ENCODE peak calls at places on chromosome 10, in nine cellular contexts. One of them, this sample, is unnamed. For H3K4me1, the result is how much of the 10 kb centered on the place peaks cover.

GRCh38 chr10:71632896-71633600 is 86.5 kb downstream of the C10orf105 start:
- DNase-seq in fibroblast of lung: no peak
- DNase-seq in colonic mucosa: no peak
- DNase-seq in suprapubic skin: no peak
- DNase-seq in right cardiac atrium: no peak
- DNase-seq in psoas muscle: no peak
- DNase-seq in tibial nerve: no peak
- DNase-seq in uterus: no peak
- DNase-seq in prostate gland: no peak
- DNase-seq in this sample: no peak

GRCh38 chr10:49550563-49550962 is 11.6 kb upstream of the ERCC6 start:
- DNase-seq in tibial nerve: no peak
- DNase-seq in prostate gland: no peak
- DNase-seq in fibroblast of lung: peak
- DNase-seq in right cardiac atrium: no peak
- DNase-seq in uterus: no peak
- DNase-seq in colonic mucosa: no peak
- DNase-seq in suprapubic skin: no peak
- DNase-seq in psoas muscle: no peak
- DNase-seq in this sample: no peak

GRCh38 chr10:130962240-130963051 is 349.1 kb downstream of the TCERG1L start:
- DNase-seq in fibroblast of lung: no peak
- DNase-seq in suprapubic skin: no peak
- DNase-seq in colonic mucosa: no peak
- DNase-seq in uterus: no peak
- DNase-seq in right cardiac atrium: no peak
- DNase-seq in prostate gland: no peak
- DNase-seq in tibial nerve: no peak
- DNase-seq in psoas muscle: no peak
- DNase-seq in this sample: no peak

GRCh38 chr10:71077143-71077581 is 135.2 kb upstream of the UNC5B start:
- DNase-seq in psoas muscle: no peak
- DNase-seq in right cardiac atrium: no peak
- DNase-seq in tibial nerve: no peak
- DNase-seq in colonic mucosa: no peak
- DNase-seq in suprapubic skin: peak
- DNase-seq in prostate gland: peak
- DNase-seq in uterus: no peak
- DNase-seq in fibroblast of lung: no peak
- DNase-seq in this sample: no peak

GRCh38 chr10:13853854-13854253 is 267.1 kb downstream of the PRPF18 start:
- DNase-seq in psoas muscle: no peak
- DNase-seq in uterus: peak
- DNase-seq in prostate gland: no peak
- DNase-seq in suprapubic skin: no peak
- DNase-seq in right cardiac atrium: peak
- DNase-seq in fibroblast of lung: peak
- DNase-seq in colonic mucosa: no peak
- DNase-seq in tibial nerve: peak
- DNase-seq in this sample: no peak

GRCh38 chr10:26879744-26880143 is 19.0 kb upstream of the ABI1 start:
- DNase-seq in uterus: no peak
- DNase-seq in right cardiac atrium: no peak
- DNase-seq in psoas muscle: no peak
- DNase-seq in prostate gland: no peak
- DNase-seq in fibroblast of lung: no peak
- DNase-seq in suprapubic skin: no peak
- DNase-seq in colonic mucosa: peak
- DNase-seq in tibial nerve: no peak
- DNase-seq in this sample: no peak

GRCh38 chr10:50304655-50305054 is 53.3 kb upstream of the ASAH2 start:
- DNase-seq in uterus: no peak
- DNase-seq in right cardiac atrium: no peak
- DNase-seq in colonic mucosa: no peak
- DNase-seq in tibial nerve: no peak
- DNase-seq in suprapubic skin: no peak
- DNase-seq in psoas muscle: no peak
- DNase-seq in prostate gland: no peak
- DNase-seq in fibroblast of lung: no peak
- DNase-seq in this sample: no peak

GRCh38 chr10:63491558-63492316 is 26.0 kb upstream of the JMJD1C start:
- DNase-seq in tibial nerve: peak
- DNase-seq in fibroblast of lung: peak
- DNase-seq in right cardiac atrium: peak
- DNase-seq in psoas muscle: no peak
- DNase-seq in colonic mucosa: no peak
- DNase-seq in suprapubic skin: no peak
- DNase-seq in uterus: peak
- DNase-seq in prostate gland: no peak
- DNase-seq in this sample: no peak

DNA sequence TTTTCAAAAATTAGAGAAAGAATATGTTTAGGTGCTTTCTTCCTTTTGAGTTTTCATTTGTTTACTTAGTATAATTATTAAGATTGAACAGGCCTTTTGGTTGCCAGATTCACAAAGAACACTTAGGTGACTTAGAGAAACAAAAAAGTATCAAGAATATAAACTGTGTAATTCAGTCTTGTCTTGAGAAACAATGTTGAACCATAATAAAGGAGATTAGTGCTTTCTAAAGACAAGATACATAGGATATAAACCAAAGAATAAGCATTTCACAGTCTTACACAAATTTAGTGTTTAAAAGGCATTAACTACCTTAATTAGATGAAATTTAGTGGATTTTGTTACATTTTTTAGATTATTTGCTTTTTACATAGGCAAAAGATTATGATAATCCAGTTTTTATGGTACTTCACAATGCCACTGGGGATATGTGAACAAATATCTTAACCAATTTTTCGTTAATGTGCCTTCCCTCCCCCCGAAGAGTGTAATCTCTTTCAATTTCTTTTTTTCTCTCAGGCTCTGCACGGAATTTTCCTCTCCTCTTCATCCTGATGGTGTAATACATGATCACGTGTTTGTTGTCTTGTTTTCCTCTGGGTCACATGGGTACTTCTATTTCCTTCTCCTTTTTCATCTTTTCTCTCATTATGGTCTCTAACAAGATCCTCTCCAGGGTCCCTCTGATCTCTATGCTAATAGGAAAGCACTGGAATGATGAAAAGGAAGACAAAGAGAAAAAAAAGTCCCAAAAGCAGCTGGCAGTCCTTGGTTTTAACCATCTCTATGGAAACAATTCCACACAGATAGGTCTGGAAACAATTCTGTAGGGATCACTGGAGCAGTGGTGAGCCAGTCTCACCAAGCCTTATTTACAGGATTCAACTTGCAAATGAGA is 3.7 kb upstream of the HNRNPH3 start:
- DNase-seq in tibial nerve: peak
- DNase-seq in fibroblast of lung: peak
- DNase-seq in suprapubic skin: no peak
- DNase-seq in uterus: peak
- DNase-seq in prostate gland: no peak
- DNase-seq in psoas muscle: no peak
- DNase-seq in colonic mucosa: no peak
- DNase-seq in right cardiac atrium: no peak
- DNase-seq in this sample: no peak
- H3K4me1 ChIP-seq in tibial nerve: under half
- H3K4me1 ChIP-seq in fibroblast of lung: under half
- H3K4me1 ChIP-seq in suprapubic skin: under half
- H3K4me1 ChIP-seq in uterus: under half
- H3K4me1 ChIP-seq in prostate gland: under half
- H3K4me1 ChIP-seq in psoas muscle: under half
- H3K4me1 ChIP-seq in colonic mucosa: under half
- H3K4me1 ChIP-seq in right cardiac atrium: under half
- H3K4me1 ChIP-seq in this sample: under half

DNA sequence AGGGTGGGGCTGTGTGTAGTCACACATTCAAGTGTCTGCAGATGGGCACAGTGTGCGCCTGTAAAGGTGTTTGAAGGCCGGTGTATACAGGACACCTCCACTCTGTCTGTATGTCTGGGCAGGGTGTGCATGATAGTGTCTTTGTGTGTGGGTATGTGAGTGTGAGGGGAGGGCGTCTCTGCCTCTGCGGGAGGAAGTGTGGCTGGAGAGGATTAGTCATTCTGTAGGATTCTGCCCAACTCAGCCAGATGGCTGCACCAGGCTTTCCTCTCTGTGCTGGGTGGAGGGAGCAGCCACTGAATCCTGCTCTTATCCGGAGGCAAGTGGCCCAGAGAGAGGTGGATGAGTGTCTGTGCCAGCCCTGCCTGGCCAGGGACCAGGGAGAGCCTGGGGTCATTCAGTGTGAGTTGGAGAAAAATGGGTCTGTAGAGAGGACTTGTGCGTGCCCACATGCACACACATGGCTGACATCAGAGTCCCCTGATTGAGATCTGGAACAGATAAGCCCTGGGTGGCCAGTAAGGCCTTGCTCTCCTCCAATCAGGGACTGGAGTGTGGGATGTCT is 1.7 kb downstream of the SFXN3 start:
- DNase-seq in tibial nerve: peak
- DNase-seq in colonic mucosa: peak
- DNase-seq in fibroblast of lung: peak
- DNase-seq in prostate gland: no peak
- DNase-seq in psoas muscle: peak
- DNase-seq in uterus: peak
- DNase-seq in suprapubic skin: peak
- DNase-seq in right cardiac atrium: peak
- DNase-seq in this sample: peak
- H3K4me3 ChIP-seq in tibial nerve: peak
- H3K4me3 ChIP-seq in colonic mucosa: peak
- H3K4me3 ChIP-seq in fibroblast of lung: peak
- H3K4me3 ChIP-seq in prostate gland: peak
- H3K4me3 ChIP-seq in psoas muscle: peak
- H3K4me3 ChIP-seq in uterus: peak
- H3K4me3 ChIP-seq in suprapubic skin: peak
- H3K4me3 ChIP-seq in right cardiac atrium: peak
- H3K4me3 ChIP-seq in this sample: peak

GRCh38 chr10:5800782-5801181 is 12.5 kb downstream of the GDI2 start:
- DNase-seq in colonic mucosa: no peak
- DNase-seq in suprapubic skin: no peak
- DNase-seq in uterus: no peak
- DNase-seq in fibroblast of lung: no peak
- DNase-seq in tibial nerve: no peak
- DNase-seq in psoas muscle: no peak
- DNase-seq in right cardiac atrium: no peak
- DNase-seq in prostate gland: no peak
- DNase-seq in this sample: no peak
- H3K27ac ChIP-seq in colonic mucosa: no peak
- H3K27ac ChIP-seq in suprapubic skin: no peak
- H3K27ac ChIP-seq in uterus: no peak
- H3K27ac ChIP-seq in fibroblast of lung: no peak
- H3K27ac ChIP-seq in tibial nerve: no peak
- H3K27ac ChIP-seq in psoas muscle: no peak
- H3K27ac ChIP-seq in right cardiac atrium: no peak
- H3K27ac ChIP-seq in prostate gland: no peak
- H3K27ac ChIP-seq in this sample: no peak

DNA sequence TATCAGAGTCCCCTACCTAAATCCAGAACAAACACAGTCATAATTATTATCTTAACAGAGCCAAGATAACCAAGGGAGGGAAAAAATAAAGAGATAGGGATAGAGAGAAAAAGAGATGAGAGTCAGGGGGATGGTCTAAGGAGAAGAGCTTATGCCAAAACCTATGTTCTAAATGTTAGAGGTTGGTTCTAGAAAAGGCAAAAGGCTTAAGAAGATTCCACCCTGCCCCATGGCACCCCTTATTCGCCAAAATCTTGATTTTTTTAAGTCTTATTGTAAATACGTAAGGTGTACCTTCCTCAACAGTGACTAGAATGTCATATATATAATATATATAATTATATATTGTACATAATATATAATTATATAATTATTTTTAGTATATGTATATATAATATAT is 29.6 kb upstream of the CTNNA3 start:
- DNase-seq in colonic mucosa: no peak
- DNase-seq in fibroblast of lung: no peak
- DNase-seq in right cardiac atrium: no peak
- DNase-seq in uterus: no peak
- DNase-seq in tibial nerve: no peak
- DNase-seq in prostate gland: no peak
- DNase-seq in suprapubic skin: no peak
- DNase-seq in psoas muscle: no peak
- DNase-seq in this sample: no peak
- H3K4me1 ChIP-seq in colonic mucosa: under half
- H3K4me1 ChIP-seq in fibroblast of lung: under half
- H3K4me1 ChIP-seq in right cardiac atrium: under half
- H3K4me1 ChIP-seq in uterus: under half
- H3K4me1 ChIP-seq in tibial nerve: under half
- H3K4me1 ChIP-seq in prostate gland: under half
- H3K4me1 ChIP-seq in suprapubic skin: under half
- H3K4me1 ChIP-seq in psoas muscle: under half
- H3K4me1 ChIP-seq in this sample: under half

GRCh38 chr10:104880655-104881222 is 239.6 kb downstream of the SORCS3 start:
- DNase-seq in right cardiac atrium: no peak
- DNase-seq in psoas muscle: no peak
- DNase-seq in fibroblast of lung: no peak
- DNase-seq in uterus: no peak
- DNase-seq in colonic mucosa: no peak
- DNase-seq in tibial nerve: no peak
- DNase-seq in prostate gland: no peak
- DNase-seq in suprapubic skin: no peak
- DNase-seq in this sample: no peak

DNA sequence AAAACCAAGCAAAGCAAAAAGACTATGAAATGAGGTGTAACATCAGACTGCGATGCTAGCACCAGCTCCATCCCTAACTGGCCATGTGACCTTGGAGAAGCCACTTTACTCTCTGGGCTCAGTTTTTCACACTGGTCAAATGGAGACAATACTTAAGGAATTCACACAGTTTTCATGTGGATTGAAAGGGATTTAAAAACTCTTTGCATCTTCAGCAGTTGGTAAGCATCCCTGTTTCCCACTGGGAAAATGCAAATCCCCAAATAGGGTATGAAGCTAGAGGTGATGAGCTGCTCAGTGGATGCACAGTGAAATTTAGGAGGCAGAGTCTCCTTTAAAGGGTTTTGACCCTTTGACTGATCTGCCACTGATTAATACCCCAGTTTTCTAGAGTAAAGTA is 240.7 kb downstream of the SORCS3 start:
- DNase-seq in uterus: no peak
- DNase-seq in colonic mucosa: no peak
- DNase-seq in psoas muscle: no peak
- DNase-seq in prostate gland: no peak
- DNase-seq in fibroblast of lung: no peak
- DNase-seq in right cardiac atrium: no peak
- DNase-seq in suprapubic skin: no peak
- DNase-seq in tibial nerve: no peak
- DNase-seq in this sample: no peak
- H3K4me3 ChIP-seq in uterus: no peak
- H3K4me3 ChIP-seq in colonic mucosa: no peak
- H3K4me3 ChIP-seq in psoas muscle: no peak
- H3K4me3 ChIP-seq in prostate gland: no peak
- H3K4me3 ChIP-seq in fibroblast of lung: no peak
- H3K4me3 ChIP-seq in right cardiac atrium: no peak
- H3K4me3 ChIP-seq in suprapubic skin: no peak
- H3K4me3 ChIP-seq in tibial nerve: no peak
- H3K4me3 ChIP-seq in this sample: no peak